ENCODE peak calls at places on chromosomes 13 and 19, in five cellular contexts. A is stomach; I is CD4-positive, CD25-positive, alpha-beta regulatory T cell; Y is ascending aorta; S is ovary. G is an unnamed sample.

GRCh38 chr19:3358919-3359849 is 7.2 kb upstream of the NFIC start:
- DNase-seq in A (peak; percentile 78), I (peak; percentile 59), Y (no peak), S (peak; percentile 82), G (no peak)

GRCh38 chr13:102707465-102707864 is 12.6 kb upstream of the METTL21C start:
- DNase-seq in A (no peak), I (no peak), Y (no peak), S (no peak), G (peak; percentile 68)

GRCh38 chr13:93386191-93386590 is 159.6 kb downstream of the GPC6 start:
- DNase-seq in A (no peak), I (no peak), Y (no peak), S (no peak), G (no peak)

GRCh38 chr19:10800488-10800887 is 35.5 kb downstream of the TMED1 start:
- DNase-seq in A (no peak), I (no peak), Y (no peak), S (no peak), G (no peak)

GRCh38 chr19:30324982-30325381 is 47.2 kb upstream of the ZNF536 start:
- DNase-seq in A (peak; percentile 19), I (no peak), Y (no peak), S (no peak), G (no peak)

GRCh38 chr19:5895890-5896289 is 7.7 kb downstream of the NDUFA11 start:
- DNase-seq in A (no peak), I (no peak), Y (no peak), S (no peak), G (no peak)

GRCh38 chr13:73635166-73635787 is 498.9 kb downstream of the KLF12 start:
- DNase-seq in A (no peak), I (no peak), Y (no peak), S (no peak), G (no peak)

GRCh38 chr13:40352807-40353562 is 313.5 kb downstream of the FOXO1 start:
- DNase-seq in A (no peak), I (no peak), Y (no peak), S (peak; percentile 52), G (no peak)

GRCh38 chr19:30086220-30086619 is 144.2 kb downstream of the URI1 start:
- DNase-seq in A (no peak), I (no peak), Y (no peak), S (no peak), G (no peak)

GRCh38 chr13:112767506-112768471 is 78.0 kb downstream of the ATP11A start:
- DNase-seq in A (no peak), I (no peak), Y (no peak), S (no peak), G (no peak)

GRCh38 chr13:108257238-108257637 is 12.3 kb upstream of the TNFSF13B start:
- DNase-seq in A (no peak), I (no peak), Y (no peak), S (no peak), G (no peak)

GRCh38 chr19:9847087-9847671 is 12.1 kb downstream of the PIN1 start:
- DNase-seq in A (peak; percentile 34), I (no peak), Y (peak; percentile 27), S (no peak), G (peak; percentile 90)

GRCh38 chr13:112664501-112665203 is 25.2 kb upstream of the ATP11A start:
- DNase-seq in A (no peak), I (no peak), Y (no peak), S (no peak), G (no peak)

GRCh38 chr13:68261105-68261504 is 1031.0 kb upstream of the PCDH9 start:
- DNase-seq in A (no peak), I (no peak), Y (no peak), S (no peak), G (no peak)

GRCh38 chr19:46648961-46649960 is 11.7 kb downstream of the DACT3 start:
- DNase-seq in A (no peak), I (no peak), Y (no peak), S (no peak), G (no peak)

GRCh38 chr13:25037057-25037813 is 58.7 kb upstream of the PABPC3 start:
- DNase-seq in A (peak; percentile 46), I (peak; percentile 19), Y (no peak), S (no peak), G (peak; percentile 23)

GRCh38 chr13:100306042-100306441 is 217.1 kb downstream of the PCCA start:
- DNase-seq in A (no peak), I (no peak), Y (no peak), S (no peak), G (no peak)

GRCh38 chr19:2214253-2214652 is 21.9 kb downstream of the PLEKHJ1 start:
- DNase-seq in A (no peak), I (no peak), Y (no peak), S (no peak), G (no peak)

GRCh38 chr19:2210987-2211740 is 25.0 kb downstream of the PLEKHJ1 start:
- DNase-seq in A (no peak), I (no peak), Y (no peak), S (no peak), G (no peak)

GRCh38 chr19:2213799-2214198 is 22.3 kb downstream of the PLEKHJ1 start:
- DNase-seq in A (no peak), I (no peak), Y (no peak), S (no peak), G (no peak)

GRCh38 chr19:2215281-2215751 is 20.8 kb downstream of the PLEKHJ1 start:
- DNase-seq in A (no peak), I (peak; percentile 27), Y (no peak), S (no peak), G (no peak)

GRCh38 chr19:2212861-2213711 is 23.0 kb downstream of the PLEKHJ1 start:
- DNase-seq in A (peak; percentile 78), I (no peak), Y (no peak), S (no peak), G (no peak)
- H3K27ac ChIP-seq in A (peak overlapping the region; percentile 85), I (no peak overlapping the region), Y (no peak overlapping the region), S (no peak overlapping the region), G (no peak overlapping the region)

GRCh38 chr19:42113641-42114348 is 18.5 kb downstream of the POU2F2 start:
- DNase-seq in A (no peak), I (no peak), Y (peak; percentile 29), S (no peak), G (peak; percentile 86)
- H3K4me3 ChIP-seq in A (no peak overlapping the region), I (no peak overlapping the region), Y (no peak overlapping the region), S (no peak overlapping the region), G (peak overlapping the region; percentile 17)

DNA sequence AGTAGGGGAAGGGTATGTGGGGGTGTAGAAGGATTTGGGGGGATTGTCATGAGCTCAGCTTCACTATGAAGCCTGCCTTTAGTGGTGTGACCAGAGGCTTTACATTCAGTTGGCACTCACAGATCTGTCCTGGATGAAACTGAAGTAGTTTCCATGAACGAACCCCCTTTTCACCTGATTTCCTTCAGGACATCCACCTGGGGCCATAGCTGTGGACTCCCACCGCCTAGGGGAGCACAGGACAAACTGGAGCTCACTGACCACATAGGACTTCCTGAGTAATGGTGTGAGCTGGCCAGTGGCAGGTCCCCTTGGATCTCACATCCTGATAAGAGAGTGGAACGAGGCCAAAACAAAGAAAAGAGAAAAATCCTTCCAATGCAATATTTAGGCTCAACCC is 54.1 kb downstream of the MRPL57 start:
- DNase-seq in A (no peak), I (no peak), Y (no peak), S (no peak), G (no peak)
- H3K27ac ChIP-seq in A (no peak overlapping the region), I (no peak overlapping the region), Y (no peak overlapping the region), S (no peak overlapping the region), G (no peak overlapping the region)

DNA sequence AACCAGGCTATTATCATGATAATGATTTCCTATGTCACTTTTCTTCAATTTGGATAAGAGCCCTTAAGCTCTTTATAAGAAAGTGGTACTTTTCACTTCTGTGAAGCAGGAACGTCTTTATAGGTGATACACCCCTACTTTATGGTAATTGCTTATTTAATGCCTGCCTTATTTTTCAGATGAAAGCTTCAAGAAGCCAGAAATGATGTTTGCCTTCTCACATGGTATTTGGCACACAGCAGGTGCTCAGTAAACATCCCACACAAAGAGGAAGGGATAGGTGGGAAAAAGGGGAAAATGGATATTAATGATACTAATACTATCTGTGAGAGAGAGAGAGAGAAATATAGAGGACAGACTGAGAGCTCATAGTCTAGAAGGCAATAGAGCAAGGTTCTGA is 29.0 kb upstream of the WASF3 start:
- DNase-seq in A (no peak), I (no peak), Y (no peak), S (no peak), G (no peak)
- H3K4me3 ChIP-seq in A (no peak overlapping the region), I (no peak overlapping the region), Y (no peak overlapping the region), S (no peak overlapping the region), G (no peak overlapping the region)

DNA sequence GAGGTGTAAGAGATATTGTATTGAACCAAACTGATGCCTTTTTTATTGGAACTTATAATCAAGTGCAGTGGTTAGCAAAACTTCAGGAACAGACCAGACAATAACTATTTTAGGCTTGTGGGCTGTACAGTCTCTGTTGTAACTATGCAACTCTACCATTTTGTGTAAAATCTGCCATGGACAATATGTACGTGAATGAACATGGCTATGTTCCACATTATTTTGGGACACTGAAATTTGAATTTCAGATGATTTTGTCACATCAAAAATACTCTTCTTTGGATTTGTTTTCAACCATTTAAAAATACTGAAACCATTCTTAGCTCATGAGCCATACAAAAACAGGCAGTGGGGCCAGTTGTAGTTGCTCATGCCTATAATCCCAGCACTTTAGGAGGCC is 27.9 kb upstream of the PEG3 start:
- DNase-seq in A (no peak), I (no peak), Y (no peak), S (no peak), G (no peak)
- H3K27ac ChIP-seq in A (no peak overlapping the region), I (no peak overlapping the region), Y (no peak overlapping the region), S (no peak overlapping the region), G (no peak overlapping the region)

GRCh38 chr19:38617764-38618589 is at the start of gene MAP4K1:
- DNase-seq in A (peak; percentile 53), I (peak; percentile 65), Y (no peak), S (peak; percentile 43), G (no peak)

GRCh38 chr19:38618590-38619360 is at the start of gene EIF3K:
- DNase-seq in A (peak; percentile 99), I (peak; percentile 96), Y (peak; percentile 97), S (peak; percentile 100), G (peak; percentile 98)

GRCh38 chr19:38616265-38616664 is 1.5 kb downstream of the MAP4K1 start:
- DNase-seq in A (no peak), I (no peak), Y (no peak), S (no peak), G (no peak)

GRCh38 chr19:38615007-38615581 is 2.7 kb downstream of the MAP4K1 start:
- DNase-seq in A (no peak), I (no peak), Y (no peak), S (no peak), G (no peak)

DNA sequence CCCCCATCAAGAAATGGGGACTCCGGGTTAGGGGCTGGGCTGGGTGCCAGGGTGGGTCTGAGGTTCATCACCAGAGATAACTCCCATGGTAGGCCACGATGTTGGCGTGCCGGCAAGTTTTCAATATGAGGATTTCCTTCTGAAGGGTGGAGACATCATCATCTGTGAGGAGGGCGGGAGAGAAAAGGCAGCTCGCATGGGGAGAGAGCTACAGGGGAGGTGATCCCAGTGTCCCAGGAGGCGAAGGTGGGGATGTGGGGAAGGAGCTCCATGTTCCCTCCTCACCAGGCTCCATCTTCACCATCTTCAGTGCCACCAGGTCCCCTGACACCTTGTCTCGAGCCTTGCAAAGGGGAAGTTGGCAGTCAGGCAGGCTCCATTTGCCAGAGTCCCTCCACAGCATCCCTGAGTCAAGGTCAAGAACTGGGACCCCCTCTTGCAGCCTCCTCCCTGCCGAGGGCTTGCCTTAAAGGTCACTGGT is 430 bp downstream of the MAP4K1 start:
- DNase-seq in A (no peak), I (no peak), Y (no peak), S (no peak), G (no peak)
- H3K4me3 ChIP-seq in A (peak overlapping the region; percentile 89), I (peak overlapping the region; percentile 89), Y (peak overlapping the region; percentile 91), S (no peak overlapping the region), G (no peak overlapping the region)